ENCODE peak calls at places on chromosomes 16 and 17, in ten cellular contexts. X is nephron progenitor cell, H is GM12865, O is lower leg skin, L is H1, D is body of pancreas, M is foreskin fibroblast, K is brain microvascular endothelial cell, V is WTC11, P is right lobe of liver. B is an unnamed sample.

GRCh38 chr17:45915263-45915662 is 20.9 kb downstream of the MAPT start:
- DNase-seq in V (no peak), H (no peak), D (no peak), M (no peak), X (no peak), O (no peak), P (no peak), K (no peak), L (no peak), B (no peak)

GRCh38 chr17:40485851-40486512 is 15.4 kb downstream of the TNS4 start:
- DNase-seq in H (no peak), K (peak), P (no peak), D (peak), M (peak), L (no peak), V (no peak), X (no peak), O (peak), B (no peak)

GRCh38 chr17:41717408-41718286 is 5.5 kb downstream of the GAST start:
- DNase-seq in L (no peak), M (peak), H (no peak), V (no peak), K (no peak), X (no peak), D (no peak), O (peak), P (no peak), B (no peak)

GRCh38 chr16:69273009-69273408 is 38.1 kb upstream of the VPS4A start:
- DNase-seq in M (peak), V (no peak), P (no peak), L (no peak), K (peak), D (no peak), H (no peak), X (no peak), O (no peak), B (no peak)

GRCh38 chr16:89183975-89184684 is 12.6 kb downstream of the CDH15 start:
- DNase-seq in O (no peak), V (no peak), K (no peak), L (peak), D (no peak), M (no peak), P (no peak), X (no peak), H (no peak), B (no peak)

GRCh38 chr17:18005496-18005895 is 32.8 kb downstream of the DRC3 start:
- DNase-seq in O (no peak), X (no peak), M (no peak), K (no peak), P (no peak), L (no peak), D (no peak), H (no peak), V (no peak), B (no peak)

GRCh38 chr17:40415390-40415789 is 2.3 kb downstream of the TOP2A start:
- DNase-seq in H (peak), P (no peak), L (no peak), O (no peak), K (peak), V (no peak), X (no peak), D (no peak), M (peak), B (no peak)

GRCh38 chr17:36657763-36658490 is 56.5 kb downstream of the MRM1 start:
- DNase-seq in P (no peak), H (no peak), L (peak), O (no peak), X (peak), M (no peak), V (peak), D (no peak), K (no peak), B (no peak)

GRCh38 chr16:74034862-74035261 is 261.8 kb upstream of the PSMD7 start:
- DNase-seq in O (no peak), V (no peak), K (peak), L (no peak), H (peak), M (peak), X (peak), D (no peak), P (no peak), B (no peak)

GRCh38 chr17:41026668-41027471 is at the start of gene KRTAP1-5:
- DNase-seq in D (peak), H (no peak), O (no peak), M (peak), V (no peak), X (no peak), L (no peak), P (no peak), K (peak), B (no peak)

GRCh38 chr16:20611975-20612471 is 35.9 kb upstream of the ACSM2B start:
- DNase-seq in H (no peak), O (no peak), V (no peak), M (no peak), P (peak), X (no peak), K (no peak), L (no peak), D (peak), B (no peak)

GRCh38 chr16:19179890-19180490 is 11.9 kb downstream of the SYT17 start:
- DNase-seq in L (peak), P (no peak), K (peak), X (peak), M (peak), H (peak), O (peak), V (peak), D (peak), B (peak)

GRCh38 chr17:7912927-7913524 is 3.1 kb downstream of the RNF227 start:
- DNase-seq in O (peak), L (no peak), D (peak), X (peak), H (peak), V (no peak), P (no peak), M (peak), K (peak), B (no peak)

GRCh38 chr17:76593338-76593737 is 7.7 kb upstream of the ST6GALNAC2 start:
- DNase-seq in O (no peak), M (no peak), K (no peak), D (no peak), V (no peak), P (no peak), X (no peak), L (no peak), H (no peak), B (no peak)

GRCh38 chr16:28192811-28193529 is 18.8 kb downstream of the XPO6 start:
- DNase-seq in V (no peak), P (no peak), X (no peak), M (no peak), D (no peak), K (no peak), O (no peak), H (peak), L (no peak), B (peak)
- TF ChIP-seq CTCF in V (no peak), P (no peak), X (no peak), M (no peak), D (no peak), K (no peak), O (no peak), H (peak), L (no peak), B (no peak)

DNA sequence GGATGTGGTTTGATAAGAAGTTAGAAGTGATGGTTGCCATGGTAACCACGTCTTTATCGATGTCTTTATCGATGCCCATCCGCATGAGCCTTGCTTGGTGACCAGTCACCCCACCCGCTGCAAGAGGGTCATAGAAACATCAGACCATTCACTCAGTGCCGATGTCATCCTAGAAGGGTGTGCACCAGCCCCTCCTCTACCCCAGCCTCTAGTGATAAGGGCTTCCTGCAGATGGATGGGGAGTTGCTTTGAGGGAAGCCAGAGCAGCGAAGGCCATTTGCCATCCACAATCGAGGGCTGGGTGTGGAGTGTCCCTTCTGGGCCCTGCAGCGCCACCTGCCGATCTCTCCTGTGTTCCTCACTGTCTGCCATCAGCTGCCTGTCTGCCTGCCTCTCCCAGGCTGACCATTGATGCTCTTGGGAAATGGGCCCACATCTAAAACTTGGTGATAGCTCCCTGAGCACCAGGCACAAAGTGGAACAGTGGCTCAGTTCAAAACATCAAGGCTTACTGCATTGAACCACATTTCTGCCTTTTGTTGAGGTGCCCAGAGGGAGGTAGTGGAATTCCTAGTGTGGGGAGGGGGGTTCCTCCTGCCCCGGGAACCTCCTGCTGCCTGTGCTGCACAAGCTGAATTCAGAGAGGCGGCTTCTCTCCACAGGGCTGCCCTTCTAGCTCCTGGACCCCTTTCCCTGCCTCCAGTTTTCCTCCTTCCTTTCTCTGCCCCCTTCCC is 8.9 kb downstream of the CALB2 start:
- DNase-seq in X (peak), V (peak), P (peak), K (peak), M (peak), H (peak), O (no peak), D (peak), L (peak), B (no peak)
- TF ChIP-seq CTCF in X (peak), V (peak), P (peak), K (peak), M (peak), H (peak), O (no peak), D (peak), L (peak), B (no peak)

GRCh38 chr16:29665294-29666077 is 2.4 kb downstream of the SPN start:
- DNase-seq in K (no peak), D (no peak), L (no peak), O (no peak), P (no peak), M (no peak), H (no peak), X (no peak), V (no peak), B (no peak)

GRCh38 chr16:29662729-29663019 is 373 bp upstream of the SPN start:
- DNase-seq in X (no peak), L (no peak), O (no peak), V (no peak), M (no peak), D (no peak), K (no peak), H (peak), P (no peak), B (no peak)

GRCh38 chr16:29663829-29664132 is 734 bp downstream of the SPN start:
- DNase-seq in M (no peak), P (no peak), L (no peak), K (no peak), D (no peak), H (no peak), X (no peak), O (no peak), V (no peak), B (no peak)

GRCh38 chr16:29663020-29663828 is at the start of gene SPN:
- DNase-seq in L (no peak), V (no peak), X (no peak), M (no peak), O (no peak), K (no peak), H (peak), P (no peak), D (no peak), B (no peak)

GRCh38 chr16:29664133-29664912 is 1.3 kb downstream of the SPN start:
- DNase-seq in X (no peak), O (no peak), M (no peak), L (no peak), H (peak), K (no peak), P (peak), D (peak), V (no peak), B (no peak)
- TF ChIP-seq CTCF in X (no peak), O (no peak), M (no peak), L (no peak), H (no peak), K (no peak), P (no peak), D (no peak), V (no peak), B (no peak)

DNA sequence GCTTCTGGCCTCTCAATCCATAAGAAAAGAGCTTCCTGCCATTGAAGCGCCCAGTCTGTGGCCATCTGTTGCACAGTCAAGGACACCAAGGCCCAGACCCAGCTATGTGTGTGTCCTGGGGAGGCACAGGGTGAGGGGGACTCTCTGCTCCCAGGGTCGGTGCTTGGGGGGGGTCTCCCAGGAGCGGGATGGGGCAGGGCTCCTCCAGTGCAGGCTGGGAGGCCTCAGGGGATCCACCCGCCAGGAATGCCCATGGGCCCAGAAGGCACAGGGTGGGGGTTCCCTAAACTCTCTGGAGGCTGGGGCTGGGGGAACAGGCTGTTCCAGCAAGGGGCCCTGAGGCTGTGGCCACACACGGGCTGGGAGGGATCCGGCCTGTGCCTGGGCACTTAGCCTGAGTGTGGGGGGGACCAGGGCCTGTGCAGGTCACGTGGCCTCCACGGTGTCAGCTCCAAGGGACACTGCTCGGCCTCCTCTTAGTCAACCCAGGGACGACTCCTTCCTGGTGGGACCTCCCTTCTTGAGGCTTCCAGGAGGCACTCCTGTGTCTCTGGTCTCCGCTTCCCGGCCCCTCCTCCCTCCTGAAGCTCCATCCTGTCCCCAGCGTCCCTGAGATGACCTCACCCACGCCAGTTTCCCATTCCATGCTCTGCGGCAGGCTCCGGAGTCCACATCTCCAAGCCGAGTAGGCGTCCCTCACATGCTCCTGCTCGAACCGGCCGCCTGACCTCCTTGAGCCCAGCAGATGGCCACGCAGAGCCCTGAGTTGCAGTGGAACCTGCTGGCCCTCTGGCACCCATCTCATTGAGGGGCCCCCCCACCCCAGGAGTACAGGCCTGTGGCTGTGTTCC is 23.1 kb upstream of the BAHCC1 start:
- DNase-seq in D (peak), P (no peak), X (peak), O (no peak), L (no peak), K (no peak), H (no peak), V (peak), M (peak), B (no peak)
- TF ChIP-seq CTCF in D (peak), P (peak), X (peak), O (no peak), L (peak), K (peak), H (no peak), V (no peak), M (peak), B (no peak)

GRCh38 chr16:25390761-25391160 is 133.1 kb upstream of the ZKSCAN2 start:
- DNase-seq in L (no peak), D (no peak), M (no peak), V (no peak), O (no peak), X (no peak), P (no peak), H (peak), K (no peak), B (no peak)

GRCh38 chr16:25395528-25395927 is 137.9 kb upstream of the ZKSCAN2 start:
- DNase-seq in K (no peak), L (no peak), P (no peak), H (no peak), M (no peak), X (no peak), V (peak), D (no peak), O (no peak), B (no peak)
- TF ChIP-seq CTCF in K (no peak), L (peak), P (no peak), H (no peak), M (no peak), X (peak), V (peak), D (no peak), O (no peak), B (no peak)

B was measured in activated B cell treated with CpG ODN at 0.5 μM for 24 hours.